ENCODE peak calls at places on chromosomes 6 and 20, in six cellular contexts. W is thoracic aorta, U is astrocyte of the spinal cord, J is body of pancreas, T is IMR-90, D is fibroblast of pulmonary artery. V is an unnamed sample.

GRCh38 chr6:136289579-136290405 is at the start of gene BCLAF1:
- DNase-seq in T (peak), D (peak), U (peak), W (peak), J (peak), V (peak)

GRCh38 chr20:63552481-63553249 is 1.3 kb upstream of the FNDC11 start:
- DNase-seq in U (no peak), J (no peak), D (no peak), W (no peak), T (no peak), V (no peak)

GRCh38 chr6:126388235-126388634 is 48.3 kb downstream of the CENPW start:
- DNase-seq in T (no peak), W (no peak), D (no peak), U (no peak), J (no peak), V (no peak)

GRCh38 chr20:23867152-23867776 is 12.3 kb downstream of the CST5 start:
- DNase-seq in J (no peak), U (no peak), T (no peak), W (no peak), D (no peak), V (no peak)

GRCh38 chr6:106913676-106914280 is 60.8 kb downstream of the CD24 start:
- DNase-seq in J (no peak), T (no peak), W (no peak), D (no peak), U (no peak), V (peak)

GRCh38 chr20:3156811-3157619 is 2.6 kb downstream of the FASTKD5 start:
- DNase-seq in T (peak), W (no peak), J (no peak), D (no peak), U (no peak), V (peak)

GRCh38 chr6:166274163-166274562 is 34.0 kb downstream of the PRR18 start:
- DNase-seq in T (no peak), U (no peak), J (no peak), W (no peak), D (no peak), V (no peak)

GRCh38 chr6:168410035-168410434 is 30.9 kb upstream of the SMOC2 start:
- DNase-seq in W (no peak), J (no peak), D (no peak), U (no peak), T (no peak), V (no peak)

GRCh38 chr6:31332637-31333602 is 24.1 kb downstream of the HLA-B start:
- DNase-seq in U (no peak), J (no peak), T (no peak), D (no peak), W (no peak), V (no peak)

GRCh38 chr6:143555582-143555981 is 44.1 kb upstream of the FUCA2 start:
- DNase-seq in U (no peak), T (no peak), W (no peak), D (no peak), J (no peak), V (no peak)

GRCh38 chr6:31175961-31176360 is 5.5 kb upstream of the POU5F1 start:
- DNase-seq in T (peak), D (peak), U (peak), J (no peak), W (no peak), V (no peak)

GRCh38 chr20:63941282-63942060 is 14.7 kb downstream of the UCKL1 start:
- DNase-seq in T (no peak), D (no peak), J (no peak), W (no peak), U (no peak), V (peak)

GRCh38 chr20:48845721-48846306 is 18.0 kb upstream of the PREX1 start:
- DNase-seq in U (peak), J (no peak), D (peak), W (no peak), T (peak), V (no peak)

GRCh38 chr20:35020108-35021031 is 64.7 kb downstream of the MYH7B start:
- DNase-seq in U (no peak), D (peak), T (no peak), W (no peak), J (peak), V (no peak)

GRCh38 chr20:4961746-4962145 is 39.6 kb downstream of the SLC23A2 start:
- DNase-seq in J (no peak), T (peak), W (no peak), U (peak), D (peak), V (no peak)

GRCh38 chr6:40685771-40686170 is 98.6 kb upstream of the LRFN2 start:
- DNase-seq in U (no peak), W (no peak), J (no peak), D (no peak), T (no peak), V (no peak)

GRCh38 chr6:126312013-126312665 is 27.8 kb upstream of the CENPW start:
- DNase-seq in U (no peak), W (no peak), T (no peak), D (peak), J (no peak), V (peak)

GRCh38 chr6:41073968-41074691 is 1.4 kb downstream of the NFYA start:
- DNase-seq in D (peak), J (no peak), U (peak), T (peak), W (no peak), V (no peak)

GRCh38 chr6:139124887-139125672 is 9.8 kb upstream of the HECA start:
- DNase-seq in J (peak), W (no peak), U (peak), D (peak), T (peak), V (peak)

GRCh38 chr6:146770965-146771735 is 172.4 kb downstream of the ADGB start:
- DNase-seq in J (peak), U (no peak), W (no peak), T (no peak), D (no peak), V (no peak)

GRCh38 chr6:138241381-138241780 is 23.1 kb upstream of the PBOV1 start:
- DNase-seq in U (no peak), D (no peak), W (no peak), T (no peak), J (no peak), V (no peak)

GRCh38 chr20:17281478-17281877 is 54.6 kb downstream of the PCSK2 start:
- DNase-seq in D (no peak), U (no peak), J (peak), T (peak), W (no peak), V (no peak)

GRCh38 chr6:153090241-153090930 is 40.7 kb downstream of the RGS17 start:
- DNase-seq in U (peak), J (no peak), T (peak), W (no peak), D (peak), V (no peak)

GRCh38 chr6:85405175-85405852 is 44.6 kb upstream of the NT5E start:
- DNase-seq in D (no peak), U (peak), J (peak), T (peak), W (no peak), V (peak)

GRCh38 chr6:112457891-112458290 is 110.8 kb downstream of the RFPL4B start:
- DNase-seq in T (no peak), J (no peak), W (no peak), U (no peak), D (peak), V (no peak)

GRCh38 chr6:39102024-39102820 is 12.8 kb downstream of the SAYSD1 start:
- DNase-seq in J (peak), U (peak), W (no peak), T (peak), D (peak), V (peak)

GRCh38 chr20:48212806-48213509 is 427.7 kb upstream of the SULF2 start:
- DNase-seq in W (no peak), D (no peak), T (no peak), J (no peak), U (no peak), V (no peak)

GRCh38 chr6:5730586-5731263 is 276.0 kb downstream of the NRN1 start:
- DNase-seq in T (peak), J (no peak), U (no peak), D (peak), W (no peak), V (no peak)

GRCh38 chr20:33437141-33437911 is 6.2 kb downstream of the SNTA1 start:
- DNase-seq in W (no peak), J (peak), T (peak), U (peak), D (peak), V (no peak)

GRCh38 chr6:122998403-122998965 is 2.4 kb downstream of the CLVS2 start:
- DNase-seq in T (no peak), D (no peak), W (no peak), J (no peak), U (no peak), V (no peak)

GRCh38 chr6:137914530-137915193 is 47.6 kb downstream of the TNFAIP3 start:
- DNase-seq in D (no peak), J (no peak), W (no peak), U (no peak), T (no peak), V (no peak)

GRCh38 chr6:5665667-5666066 is 341.1 kb downstream of the NRN1 start:
- DNase-seq in U (no peak), J (no peak), W (no peak), D (no peak), T (no peak), V (no peak)

GRCh38 chr6:82686719-82687118 is 323.1 kb downstream of the TPBG start:
- DNase-seq in W (no peak), T (no peak), J (no peak), U (no peak), D (no peak), V (no peak)

GRCh38 chr6:156455847-156456246 is 321.3 kb upstream of the ARID1B start:
- DNase-seq in T (no peak), U (no peak), W (no peak), D (no peak), J (no peak), V (no peak)

GRCh38 chr6:21596379-21597242 is 3.1 kb downstream of the SOX4 start:
- DNase-seq in U (peak), T (peak), J (peak), D (peak), W (peak), V (peak)

GRCh38 chr6:21593927-21594421 is 423 bp downstream of the SOX4 start:
- DNase-seq in T (peak), D (peak), J (peak), W (no peak), U (peak), V (no peak)

GRCh38 chr6:21595951-21596378 is 2.4 kb downstream of the SOX4 start:
- DNase-seq in T (no peak), J (no peak), W (no peak), U (no peak), D (no peak), V (no peak)

GRCh38 chr6:21594427-21595264 is 1.1 kb downstream of the SOX4 start:
- DNase-seq in U (peak), W (peak), J (peak), D (peak), T (peak), V (peak)

DNA sequence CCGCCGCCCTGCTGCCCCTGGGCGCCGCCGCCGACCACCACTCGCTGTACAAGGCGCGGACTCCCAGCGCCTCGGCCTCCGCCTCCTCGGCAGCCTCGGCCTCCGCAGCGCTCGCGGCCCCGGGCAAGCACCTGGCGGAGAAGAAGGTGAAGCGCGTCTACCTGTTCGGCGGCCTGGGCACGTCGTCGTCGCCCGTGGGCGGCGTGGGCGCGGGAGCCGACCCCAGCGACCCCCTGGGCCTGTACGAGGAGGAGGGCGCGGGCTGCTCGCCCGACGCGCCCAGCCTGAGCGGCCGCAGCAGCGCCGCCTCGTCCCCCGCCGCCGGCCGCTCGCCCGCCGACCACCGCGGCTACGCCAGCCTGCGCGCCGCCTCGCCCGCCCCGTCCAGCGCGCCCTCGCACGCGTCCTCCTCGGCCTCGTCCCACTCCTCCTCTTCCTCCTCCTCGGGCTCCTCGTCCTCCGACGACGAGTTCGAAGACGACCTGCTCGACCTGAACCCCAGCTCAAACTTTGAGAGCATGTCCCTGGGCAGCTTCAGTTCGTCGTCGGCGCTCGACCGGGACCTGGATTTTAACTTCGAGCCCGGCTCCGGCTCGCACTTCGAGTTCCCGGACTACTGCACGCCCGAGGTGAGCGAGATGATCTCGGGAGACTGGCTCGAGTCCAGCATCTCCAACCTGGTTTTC is 1.9 kb downstream of the SOX4 start:
- DNase-seq in D (peak), U (peak), W (no peak), T (no peak), J (peak), V (peak)
- TF ChIP-seq CTCF in D (no peak), U (no peak), W (peak), T (no peak), J (peak), V (no peak)

DNA sequence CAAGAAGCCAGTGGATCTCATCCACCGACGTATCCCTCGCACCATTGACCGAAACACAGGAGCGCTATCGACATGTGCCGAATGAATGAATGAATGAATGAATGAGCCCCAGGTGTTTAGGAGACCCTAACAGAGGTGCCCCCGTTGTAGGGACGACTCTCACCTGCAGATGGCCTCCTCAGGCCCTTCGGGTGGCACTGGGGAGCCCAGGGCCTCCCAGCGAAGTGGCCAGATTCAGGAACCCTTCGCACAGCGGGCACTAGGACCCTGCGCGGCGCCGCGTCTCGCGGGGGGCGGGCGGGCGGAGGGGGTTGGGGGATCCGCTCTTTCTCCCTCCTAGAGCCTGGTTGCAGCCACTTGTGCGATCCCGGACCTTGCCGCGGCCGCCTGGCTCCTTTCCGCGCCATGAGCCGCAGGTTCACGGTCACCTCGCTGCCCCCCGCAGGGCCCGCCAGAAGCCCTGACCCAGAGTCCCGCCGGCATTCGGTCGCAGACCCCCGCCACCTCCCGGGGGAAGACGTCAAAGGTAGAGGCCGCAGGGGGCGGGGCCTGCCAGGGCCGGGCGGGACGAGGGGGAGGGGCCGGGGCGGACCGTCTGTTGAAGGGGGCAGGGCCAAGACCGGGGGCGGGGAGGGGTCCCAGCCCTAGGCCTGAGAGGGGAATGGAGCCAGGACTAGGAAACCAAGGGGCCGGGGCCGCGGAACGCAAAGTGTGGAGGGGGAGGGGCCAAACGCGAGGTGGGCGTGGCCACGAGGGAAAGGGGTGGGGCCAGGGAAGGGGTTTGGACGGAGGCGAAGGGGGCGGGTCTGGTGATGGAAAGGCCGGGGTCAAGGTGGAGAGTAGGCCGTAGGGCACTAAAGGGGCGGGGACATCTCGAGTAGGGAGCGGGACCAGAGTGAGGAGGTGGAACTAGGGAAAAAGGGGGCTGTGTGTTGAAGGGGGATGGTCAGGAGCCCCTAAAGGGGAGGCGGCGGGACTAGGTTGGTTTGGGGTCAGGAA is 7.4 kb upstream of the SLC12A5 start:
- DNase-seq in U (no peak), T (no peak), J (peak), D (peak), W (no peak), V (peak)
- TF ChIP-seq CTCF in U (no peak), T (no peak), J (no peak), D (no peak), W (no peak), V (no peak)

GRCh38 chr20:31587545-31588389 is 17.3 kb upstream of the ID1 start:
- DNase-seq in T (no peak), J (peak), D (peak), W (no peak), U (no peak), V (peak)
- TF ChIP-seq CTCF in T (no peak), J (no peak), D (no peak), W (no peak), U (no peak), V (no peak)

DNA sequence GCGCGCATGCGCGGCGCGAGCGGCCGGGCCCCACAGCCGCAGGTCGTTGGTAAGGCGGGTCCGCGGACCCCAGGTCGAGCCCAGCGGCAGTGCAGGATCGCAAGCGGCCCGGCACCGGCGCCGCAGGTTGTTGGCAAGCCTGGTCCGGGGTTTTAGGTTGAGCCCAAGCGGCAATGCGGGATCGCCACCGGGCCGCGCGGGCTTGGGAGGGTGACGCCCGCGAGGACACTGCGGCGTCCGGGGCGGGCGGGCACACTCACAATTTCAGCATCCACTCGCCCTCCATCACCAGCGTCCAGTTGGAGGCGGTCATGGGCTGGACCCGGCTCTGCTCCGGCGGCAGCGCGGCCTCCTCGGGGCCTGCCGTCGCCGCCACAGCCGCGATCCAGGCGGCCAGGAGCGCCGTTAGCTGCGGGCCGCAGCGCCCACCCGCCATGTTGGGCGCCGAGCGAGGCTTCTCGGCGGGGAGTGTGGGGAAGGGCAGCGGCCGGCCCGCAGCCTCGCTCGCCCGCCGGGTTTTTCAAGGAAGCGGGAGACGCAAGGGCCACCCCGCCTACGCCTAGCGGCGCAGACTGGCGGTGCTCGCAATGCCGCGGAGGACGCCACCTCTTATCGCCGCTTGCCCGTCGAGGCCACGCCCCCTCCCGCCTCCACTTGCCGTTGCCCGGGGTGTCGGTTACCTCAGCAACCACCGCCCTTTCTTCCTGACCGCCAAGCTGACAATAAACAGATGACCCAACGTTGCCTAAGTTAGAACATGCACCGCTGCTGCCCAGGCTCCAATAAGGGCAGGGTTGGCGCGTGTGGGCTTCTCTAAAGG is at the start of gene TMX4:
- DNase-seq in D (peak), T (peak), U (peak), W (peak), J (peak), V (peak)
- TF ChIP-seq CTCF in D (no peak), T (peak), U (peak), W (peak), J (peak), V (peak)

DNA sequence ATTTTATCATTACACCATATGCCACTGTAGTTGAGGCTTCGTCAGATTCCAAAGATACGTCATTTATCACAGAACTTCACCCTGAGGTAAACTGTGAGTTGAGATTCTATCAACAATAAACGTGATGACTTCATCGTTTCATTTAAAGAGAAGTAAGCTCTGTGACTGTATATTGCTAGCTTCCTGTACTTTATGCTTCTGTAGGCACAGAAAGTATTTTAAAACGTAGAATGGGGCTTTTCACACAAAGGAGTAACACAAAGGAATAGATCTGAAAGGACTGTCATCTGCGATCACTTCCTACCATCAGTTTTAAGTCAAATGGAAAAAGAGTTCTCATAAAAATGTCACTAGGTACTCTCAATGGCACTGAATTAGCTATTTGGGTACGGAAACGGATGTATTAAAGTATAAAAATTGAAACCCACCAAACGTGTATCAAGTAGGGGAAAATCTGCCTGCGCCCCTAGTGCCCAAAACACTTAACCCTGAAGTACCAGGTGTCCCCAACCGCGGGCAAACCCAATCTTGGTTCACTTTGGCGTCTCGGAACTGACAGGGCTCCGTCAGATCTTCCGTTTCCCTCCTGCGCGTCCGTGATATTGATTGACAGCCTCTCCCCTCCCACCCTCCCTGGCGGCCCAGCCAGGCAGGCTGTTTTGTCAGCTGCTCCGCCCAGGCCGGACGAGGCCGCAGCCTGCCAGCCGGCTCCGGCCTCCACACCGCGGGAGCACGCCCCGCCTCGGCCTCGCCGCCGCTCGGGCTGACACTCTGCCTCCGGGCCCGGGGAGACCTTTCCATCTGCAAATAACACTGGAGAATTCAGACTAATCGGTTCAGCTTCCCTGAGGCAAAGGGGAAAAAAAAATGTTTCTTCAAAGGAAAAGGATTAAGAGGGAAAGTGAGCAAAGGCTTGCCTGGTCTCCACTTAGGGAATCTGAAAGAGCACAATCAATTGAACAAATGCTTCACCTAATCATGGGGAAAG is 234.7 kb upstream of the MCHR2 start:
- DNase-seq in W (no peak), U (peak), J (peak), D (peak), T (peak), V (peak)
- TF ChIP-seq CTCF in W (peak), U (peak), J (no peak), D (peak), T (peak), V (no peak)

V was measured in GM10248.